ENCODE peak calls at places on chromosomes 3 and 15, in four cellular contexts. Z is GM03348; K is activated CD4-positive, alpha-beta T cell treated with anti-CD3 and anti-CD28 coated beads, Interleukin-2, amount 10 ng/mL, durations not matched to agents 7 days and 5 days; V is amniotic stem cell. F is an unnamed sample.

GRCh38 chr3:142448424-142448823 is 587 bp upstream of the XRN1 start:
- DNase-seq in Z (peak), K (no peak), V (no peak), F (no peak)

GRCh38 chr15:84001655-84002054 is 233.9 kb upstream of the GOLGA6L4 start:
- DNase-seq in Z (no peak), K (no peak), V (no peak), F (no peak)

GRCh38 chr15:73357999-73358665 is 10.6 kb downstream of the HCN4 start:
- DNase-seq in Z (no peak), K (no peak), V (no peak), F (no peak)

GRCh38 chr3:49025005-49025792 is 3.3 kb downstream of the NDUFAF3 start:
- DNase-seq in Z (no peak), K (no peak), V (no peak), F (no peak)

GRCh38 chr3:14757153-14757700 is 61.5 kb upstream of the FGD5 start:
- DNase-seq in Z (no peak), K (no peak), V (no peak), F (no peak)

GRCh38 chr3:36457667-36458066 is 77.4 kb downstream of the STAC start:
- DNase-seq in Z (no peak), K (no peak), V (no peak), F (no peak)

GRCh38 chr15:72086010-72086697 is 31.8 kb downstream of the MYO9A start:
- DNase-seq in Z (no peak), K (no peak), V (no peak), F (no peak)

GRCh38 chr3:54663558-54664114 is 264.2 kb downstream of the LRTM1 start:
- DNase-seq in Z (no peak), K (no peak), V (no peak), F (no peak)

GRCh38 chr3:40505599-40506462 is at the start of gene ZNF620:
- DNase-seq in Z (peak), K (peak), V (no peak), F (peak)

GRCh38 chr3:143343944-143344343 is 224.4 kb downstream of the CHST2 start:
- DNase-seq in Z (no peak), K (no peak), V (no peak), F (no peak)

GRCh38 chr3:184443364-184443763 is 63.5 kb downstream of the CHRD start:
- DNase-seq in Z (no peak), K (no peak), V (no peak), F (no peak)

GRCh38 chr3:141275032-141275422 is 43.4 kb downstream of the PXYLP1 start:
- DNase-seq in Z (peak), K (no peak), V (no peak), F (no peak)

GRCh38 chr3:156594229-156594683 is 39.3 kb upstream of the SSR3 start:
- DNase-seq in Z (peak), K (no peak), V (no peak), F (no peak)

GRCh38 chr15:68596691-68597090 is 17.9 kb downstream of the CORO2B start:
- DNase-seq in Z (no peak), K (no peak), V (no peak), F (no peak)

GRCh38 chr15:84598250-84598649 is 2.6 kb upstream of the ZSCAN2 start:
- DNase-seq in Z (no peak), K (peak), V (no peak), F (no peak)

GRCh38 chr3:105865016-105865623 is 3.7 kb downstream of the CBLB start:
- DNase-seq in Z (no peak), K (no peak), V (no peak), F (no peak)

GRCh38 chr15:45829336-45830153 is 194.7 kb downstream of the SQOR start:
- DNase-seq in Z (no peak), K (no peak), V (no peak), F (peak)

GRCh38 chr3:184337315-184337714 is at the start of gene FAM131A:
- DNase-seq in Z (peak), K (no peak), V (no peak), F (peak)

GRCh38 chr15:41981373-41982132 is 9.2 kb upstream of the EHD4 start:
- DNase-seq in Z (peak), K (no peak), V (no peak), F (no peak)

GRCh38 chr3:183810643-183811594 is 14.5 kb downstream of the MAP6D1 start:
- DNase-seq in Z (no peak), K (no peak), V (no peak), F (no peak)

GRCh38 chr3:120177151-120177550 is 82.9 kb upstream of the GSK3B start:
- DNase-seq in Z (peak), K (no peak), V (peak), F (no peak)